ENCODE peak calls at places on chromosome 13, in ten cellular contexts. S, A, E, P, H, L, T, N, V and O are unnamed samples.
A peak's percentile ranks its signal among the peaks of the same experiment; 100 is the strongest.

GRCh38 chr13:47081850-47082249 is 185.0 kb upstream of the HTR2A start:
- DNase-seq in P (no peak), T (no peak), N (no peak), S (no peak), H (no peak), E (no peak), L (no peak), V (no peak), A (no peak), O (no peak)

GRCh38 chr13:42405665-42406390 is 133.9 kb downstream of the AKAP11 start:
- DNase-seq in E (peak; percentile 85), V (no peak), P (no peak), A (peak; percentile 26), N (no peak), H (no peak), S (peak; percentile 77), L (peak; percentile 6), T (no peak), O (peak; percentile 86)

GRCh38 chr13:104006625-104007061 is 940.4 kb upstream of the SLC10A2 start:
- DNase-seq in V (no peak), T (no peak), S (peak; percentile 28), H (no peak), L (no peak), N (no peak), E (no peak), A (peak; percentile 90), P (no peak), O (peak; percentile 28)

GRCh38 chr13:75745387-75745786 is 109.3 kb downstream of the LMO7 start:
- DNase-seq in L (no peak), S (no peak), V (no peak), A (no peak), H (no peak), N (no peak), T (no peak), P (no peak), E (no peak), O (no peak)

GRCh38 chr13:36445806-36446423 is 13.6 kb downstream of the CCNA1 start:
- DNase-seq in S (peak; percentile 27), P (no peak), T (no peak), H (no peak), N (no peak), L (no peak), A (no peak), V (no peak), E (peak; percentile 82), O (no peak)

GRCh38 chr13:51814825-51815650 is 11.1 kb upstream of the DHRS12 start:
- DNase-seq in T (peak; percentile 68), E (peak; percentile 56), V (no peak), L (peak; percentile 41), H (no peak), A (peak; percentile 28), S (peak; percentile 74), N (peak; percentile 71), P (peak; percentile 60), O (peak; percentile 71)

GRCh38 chr13:60538566-60538965 is 141.5 kb downstream of the TDRD3 start:
- DNase-seq in P (no peak), S (no peak), L (no peak), E (no peak), V (no peak), T (no peak), H (no peak), A (no peak), N (no peak), O (no peak)

GRCh38 chr13:53074119-53074518 is 45.5 kb downstream of the OLFM4 start:
- DNase-seq in A (no peak), N (no peak), T (no peak), H (no peak), P (no peak), S (no peak), V (no peak), L (no peak), E (no peak), O (no peak)

GRCh38 chr13:109938255-109938936 is 152.0 kb upstream of the IRS2 start:
- DNase-seq in E (peak; percentile 96), S (peak; percentile 85), L (peak; percentile 78), T (no peak), V (peak; percentile 69), A (peak; percentile 87), N (no peak), P (no peak), H (no peak), O (peak; percentile 77)

GRCh38 chr13:37914781-37915391 is 45.3 kb upstream of the TRPC4 start:
- DNase-seq in S (peak; percentile 37), P (no peak), H (no peak), N (no peak), T (no peak), A (peak; percentile 26), E (peak; percentile 94), L (no peak), V (no peak), O (no peak)

GRCh38 chr13:72205773-72206172 is 338.8 kb upstream of the DACH1 start:
- DNase-seq in T (no peak), A (peak; percentile 85), H (no peak), L (peak; percentile 13), V (no peak), E (peak; percentile 44), P (no peak), S (peak; percentile 8), N (no peak), O (peak; percentile 5)

GRCh38 chr13:42832341-42833153 is 51.2 kb downstream of the FAM216B start:
- DNase-seq in T (no peak), L (peak; percentile 96), H (no peak), P (no peak), V (no peak), S (peak; percentile 84), N (no peak), E (peak; percentile 92), A (peak; percentile 95), O (peak; percentile 88)

GRCh38 chr13:48043789-48044503 is 6.4 kb downstream of the NUDT15 start:
- DNase-seq in S (peak; percentile 82), P (no peak), E (peak; percentile 38), H (no peak), V (no peak), N (no peak), A (peak; percentile 71), L (peak; percentile 70), T (no peak), O (peak; percentile 73)

GRCh38 chr13:112453207-112453829 is 77.2 kb downstream of the SPACA7 start:
- DNase-seq in P (no peak), H (no peak), T (peak; percentile 40), A (no peak), S (no peak), N (no peak), L (no peak), E (no peak), V (no peak), O (no peak)

GRCh38 chr13:39364797-39365468 is 238.1 kb downstream of the LHFPL6 start:
- DNase-seq in P (no peak), S (peak; percentile 57), A (peak; percentile 61), T (no peak), E (peak; percentile 70), L (peak; percentile 43), N (no peak), V (peak; percentile 1), H (no peak), O (no peak)

GRCh38 chr13:39363393-39363792 is 239.6 kb downstream of the LHFPL6 start:
- DNase-seq in P (no peak), N (no peak), V (peak; percentile 22), E (no peak), H (no peak), T (no peak), S (no peak), L (no peak), A (no peak), O (no peak)

GRCh38 chr13:39362652-39363390 is 240.2 kb downstream of the LHFPL6 start:
- DNase-seq in T (no peak), P (no peak), L (peak; percentile 14), H (no peak), A (no peak), S (no peak), V (no peak), E (peak; percentile 51), N (no peak), O (no peak)

GRCh38 chr13:39369161-39369890 is 233.7 kb downstream of the LHFPL6 start:
- DNase-seq in A (no peak), N (no peak), E (no peak), H (no peak), P (no peak), S (no peak), L (no peak), T (no peak), V (no peak), O (no peak)

DNA sequence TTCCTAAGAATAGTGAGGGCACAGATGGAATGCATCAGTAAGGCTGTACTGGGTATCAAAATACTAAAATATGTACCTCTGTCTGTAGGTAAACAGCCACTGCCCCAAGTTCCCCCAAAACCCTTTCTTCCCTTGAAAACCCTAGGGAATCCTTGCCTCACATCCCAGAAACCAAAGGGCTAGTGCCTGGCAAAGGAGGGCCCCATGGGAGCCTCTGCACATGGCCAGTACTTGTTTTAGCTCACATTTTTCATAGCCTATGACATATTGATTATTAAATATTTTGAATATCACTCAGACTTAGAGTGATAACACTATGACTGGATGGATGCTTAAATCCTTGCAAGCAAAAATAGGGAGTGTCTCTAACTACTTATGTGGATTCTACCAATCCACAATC is 237.1 kb downstream of the LHFPL6 start:
- DNase-seq in V (no peak), P (no peak), L (no peak), S (no peak), E (no peak), T (no peak), N (no peak), A (no peak), H (no peak), O (no peak)
- TF ChIP-seq CTCF in V (no peak), P (no peak), L (no peak), S (no peak), E (no peak), T (no peak), N (no peak), A (no peak), H (no peak), O (no peak)

DNA sequence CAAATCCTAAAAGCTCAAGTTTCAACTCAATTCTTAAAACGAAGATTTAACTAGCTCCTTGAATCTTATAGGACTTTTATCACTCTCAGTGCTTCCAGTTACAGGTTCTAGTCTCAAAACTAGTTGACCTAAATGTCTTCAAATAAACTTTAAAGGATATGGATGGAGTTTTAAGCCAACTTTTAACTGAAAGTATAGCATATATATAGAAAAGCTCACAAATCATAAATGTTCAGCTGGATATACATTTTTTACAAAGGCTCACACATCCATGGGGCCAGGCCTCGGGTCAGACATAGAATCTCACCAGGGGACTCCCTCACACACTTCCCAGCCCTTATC is 47.1 kb upstream of the ARHGEF7 start:
- DNase-seq in A (no peak), S (no peak), P (no peak), E (no peak), V (no peak), L (no peak), N (no peak), H (no peak), T (no peak), O (no peak)
- H3K4me3 ChIP-seq in A (no peak overlapping the region), S (no peak overlapping the region), P (peak overlapping the region; percentile 58), E (no peak overlapping the region), V (no peak overlapping the region), L (no peak overlapping the region), N (no peak overlapping the region), H (no peak overlapping the region), T (peak overlapping the region; percentile 71), O (no peak overlapping the region)

GRCh38 chr13:92187378-92187989 is 789.1 kb downstream of the GPC5 start:
- DNase-seq in A (peak; percentile 46), V (no peak), P (peak; percentile 1), E (peak; percentile 32), N (no peak), T (no peak), S (peak; percentile 73), H (peak; percentile 23), L (peak; percentile 26), O (peak; percentile 49)
- TF ChIP-seq CTCF in A (peak; percentile 84), V (peak; percentile 80), P (peak; percentile 52), E (peak; percentile 54), N (peak; percentile 42), T (peak; percentile 58), S (peak; percentile 85), H (no peak), L (peak; percentile 92), O (peak; percentile 77)

GRCh38 chr13:31044658-31045620 is 112.5 kb downstream of the TEX26 start:
- DNase-seq in A (no peak), T (no peak), E (no peak), S (no peak), P (no peak), H (no peak), N (no peak), V (no peak), L (no peak), O (no peak)
- H3K4me3 ChIP-seq in A (no peak overlapping the region), T (no peak overlapping the region), E (no peak overlapping the region), S (no peak overlapping the region), P (no peak overlapping the region), H (no peak overlapping the region), N (no peak overlapping the region), V (no peak overlapping the region), L (no peak overlapping the region), O (no peak overlapping the region)